ENCODE peak calls at places on chromosomes 16 and 17, in eight cellular contexts. H is A549, F is H1, Z is HCT116, C is GM12878, T is endothelial cell of umbilical vein, N is K562, U is HepG2. O is an unnamed sample.

GRCh38 chr17:30831257-30831656 is 509 bp upstream of the ATAD5 start:
- DNase-seq in H (peak; percentile 44), T (no peak), Z (no peak), C (no peak), U (no peak), N (peak; percentile 66), F (no peak), O (peak; percentile 59)

GRCh38 chr17:72681844-72682243 is 410.6 kb downstream of the SLC39A11 start:
- DNase-seq in H (no peak), N (no peak), F (no peak), U (no peak), Z (peak; percentile 68), T (no peak), C (no peak), O (no peak)

GRCh38 chr17:53740312-53740711 is 82.4 kb upstream of the KIF2B start:
- DNase-seq in C (no peak), F (no peak), N (no peak), H (no peak), T (no peak), U (no peak), Z (no peak), O (no peak)

GRCh38 chr16:74608944-74609343 is 2.0 kb upstream of the GLG1 start:
- DNase-seq in T (no peak), H (no peak), Z (no peak), F (no peak), U (no peak), N (no peak), C (no peak), O (peak; percentile 54)

GRCh38 chr16:20956319-20956718 is 55.7 kb downstream of the LYRM1 start:
- DNase-seq in F (no peak), H (no peak), N (no peak), Z (no peak), C (no peak), U (no peak), T (no peak), O (peak; percentile 11)

GRCh38 chr16:69564845-69565610 is 738 bp upstream of the NFAT5 start:
- DNase-seq in H (no peak), N (no peak), T (peak; percentile 49), F (no peak), C (no peak), Z (no peak), U (no peak), O (no peak)

GRCh38 chr16:58499615-58500328 is at the start of gene NDRG4:
- DNase-seq in F (peak; percentile 81), Z (peak; percentile 83), C (no peak), N (peak; percentile 76), U (peak; percentile 81), H (peak; percentile 91), T (peak; percentile 56), O (peak; percentile 59)

GRCh38 chr17:6775871-6776405 is at the start of gene FBXO39:
- DNase-seq in U (no peak), C (no peak), T (no peak), F (peak; percentile 80), N (no peak), H (no peak), Z (no peak), O (no peak)

GRCh38 chr17:14061666-14062560 is 7.4 kb upstream of the COX10 start:
- DNase-seq in F (no peak), U (no peak), T (peak; percentile 69), C (no peak), Z (no peak), N (no peak), H (no peak), O (no peak)

GRCh38 chr17:3768786-3769185 is 32.2 kb downstream of the ITGAE start:
- DNase-seq in N (no peak), H (no peak), F (no peak), C (no peak), U (no peak), Z (no peak), T (no peak), O (no peak)

GRCh38 chr17:3768341-3768740 is 32.6 kb downstream of the ITGAE start:
- DNase-seq in H (no peak), N (no peak), Z (no peak), T (no peak), C (no peak), F (no peak), U (no peak), O (no peak)

GRCh38 chr17:3771140-3771539 is 29.8 kb downstream of the ITGAE start:
- DNase-seq in C (no peak), Z (no peak), T (no peak), F (no peak), H (no peak), N (no peak), U (no peak), O (peak; percentile 26)

GRCh38 chr17:3772764-3773163 is 28.2 kb downstream of the ITGAE start:
- DNase-seq in F (no peak), C (no peak), N (no peak), H (no peak), T (no peak), U (peak; percentile 69), Z (no peak), O (no peak)

GRCh38 chr17:3770471-3770870 is 30.5 kb downstream of the ITGAE start:
- DNase-seq in U (no peak), F (no peak), H (no peak), T (no peak), Z (no peak), C (no peak), N (no peak), O (peak; percentile 79)
- TF ChIP-seq MAX in U (no peak), F (no peak), H (no peak), T (no peak), Z (no peak), C (no peak), N (no peak), O (peak; percentile 52)

GRCh38 chr17:81549031-81549557 is 3.1 kb downstream of the FAAP100 start:
- DNase-seq in U (peak; percentile 36), Z (no peak), C (no peak), F (no peak), H (no peak), T (no peak), N (no peak), O (no peak)
- TF ChIP-seq POLR2A in U (no peak), Z (no peak), C (no peak), F (no peak), H (no peak), T (no peak), N (no peak), O (no peak)

DNA sequence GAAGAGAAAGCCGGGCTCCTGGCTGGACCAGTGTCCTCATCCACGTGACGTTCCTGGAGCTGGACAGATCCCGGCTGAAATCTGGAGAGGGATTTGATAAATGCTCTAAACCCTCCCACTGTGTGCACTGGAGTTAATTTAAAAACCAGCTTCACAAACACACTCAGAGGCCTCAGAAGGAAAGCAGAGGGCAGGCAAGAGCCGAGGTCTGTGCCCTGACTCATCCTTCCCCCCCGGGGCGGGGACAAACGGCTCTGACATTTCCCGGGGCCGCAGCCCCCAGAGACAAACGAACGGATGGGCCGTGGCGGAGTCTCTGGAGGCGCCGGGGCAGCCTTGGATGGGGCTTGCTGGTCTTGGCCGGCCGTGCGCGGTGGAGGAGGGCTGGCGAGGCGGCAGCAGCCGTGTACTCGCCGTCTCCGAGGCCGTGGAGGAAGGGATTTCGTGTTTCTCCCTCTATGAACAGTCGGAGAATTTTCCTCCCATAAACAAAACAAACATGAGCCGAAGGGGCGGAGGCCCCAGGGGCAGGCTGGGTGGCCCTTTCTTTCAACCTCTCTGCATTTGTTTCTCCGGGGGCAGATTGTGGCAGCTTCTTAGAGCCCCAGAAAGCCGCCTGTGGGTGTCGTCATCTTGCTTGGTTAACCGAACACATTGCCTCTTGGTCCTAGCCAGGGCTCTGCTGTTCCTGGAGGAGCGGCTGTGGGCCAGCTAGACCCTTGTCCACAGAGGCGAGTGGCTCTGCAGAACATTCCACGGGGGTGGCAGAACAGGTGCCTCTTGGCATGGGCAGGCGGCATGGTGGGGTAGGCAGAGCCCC is 94.3 kb downstream of the NTN1 start:
- DNase-seq in Z (no peak), H (peak; percentile 78), N (peak; percentile 14), T (peak; percentile 4), C (no peak), U (peak; percentile 4), F (peak; percentile 85), O (peak; percentile 93)
- TF ChIP-seq CTCF in Z (no peak), H (peak; percentile 46), N (no peak), T (no peak), C (peak; percentile 18), U (peak; percentile 41), F (peak; percentile 46), O (no peak)

GRCh38 chr17:65576939-65577338 is 15.5 kb upstream of the AXIN2 start:
- DNase-seq in U (no peak), C (no peak), N (no peak), F (no peak), Z (no peak), T (no peak), H (no peak), O (no peak)
- TF ChIP-seq MAX in U (no peak), C (no peak), N (no peak), F (no peak), Z (no peak), T (no peak), H (no peak), O (no peak)

GRCh38 chr17:7842950-7843535 is 9.0 kb downstream of the KDM6B start:
- DNase-seq in C (no peak), F (peak; percentile 76), N (no peak), Z (no peak), T (peak; percentile 95), U (peak; percentile 53), H (peak; percentile 81), O (peak; percentile 86)
- TF ChIP-seq POLR2A in C (peak; percentile 32), F (no peak), N (peak; percentile 50), Z (no peak), T (no peak), U (no peak), H (no peak), O (no peak)

DNA sequence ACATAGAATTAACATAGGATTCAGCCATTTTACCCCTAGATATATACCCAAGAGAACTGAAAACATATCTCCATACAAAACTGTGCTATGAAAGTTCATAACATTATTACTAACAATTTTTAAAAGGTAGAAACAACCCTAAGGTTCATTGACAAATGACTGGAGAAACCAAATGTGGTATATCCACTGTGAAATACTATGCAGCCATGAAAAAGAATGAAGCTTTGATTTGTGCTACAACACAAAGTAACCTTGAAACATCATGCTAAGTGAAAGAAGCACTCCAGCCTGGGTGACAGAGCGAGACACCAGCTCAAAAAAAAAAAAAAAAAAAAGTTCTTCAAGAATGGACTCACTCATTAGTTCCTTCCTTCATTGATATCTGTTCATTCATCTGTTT is 580 bp downstream of the CD300LD start:
- DNase-seq in H (no peak), N (no peak), F (no peak), C (no peak), Z (no peak), U (no peak), T (no peak), O (no peak)
- TF ChIP-seq CTCF in H (no peak), N (no peak), F (no peak), C (no peak), Z (no peak), U (no peak), T (no peak), O (no peak)